ENCODE peak calls at places on chromosomes 11 and 22, in seven cellular contexts. W, L, P, A, Z, B and G are unnamed samples.

GRCh38 chr11:126537492-126537891 is 182.0 kb downstream of the ST3GAL4 start:
- DNase-seq in W (no peak), L (no peak), P (no peak), A (no peak), Z (no peak), B (no peak), G (no peak)

GRCh38 chr11:60363542-60364525 is 14.5 kb upstream of the MS4A7 start:
- DNase-seq in W (no peak), L (peak), P (peak), A (peak), Z (peak), B (no peak), G (peak)

GRCh38 chr22:22210375-22210774 is 34.2 kb upstream of the VPREB1 start:
- DNase-seq in W (no peak), L (peak), P (peak), A (peak), Z (peak), B (no peak), G (no peak)

GRCh38 chr22:25334091-25334490 is 114.7 kb downstream of the CRYBB2 start:
- DNase-seq in W (no peak), L (peak), P (peak), A (no peak), Z (no peak), B (no peak), G (peak)

GRCh38 chr11:64856382-64857227 is 12.2 kb upstream of the CDC42BPG start:
- DNase-seq in W (no peak), L (no peak), P (peak), A (peak), Z (no peak), B (no peak), G (no peak)

GRCh38 chr11:76161261-76161961 is 44.9 kb downstream of the WNT11 start:
- DNase-seq in W (no peak), L (no peak), P (no peak), A (no peak), Z (no peak), B (peak), G (no peak)

GRCh38 chr11:11578542-11578941 is 43.3 kb downstream of the GALNT18 start:
- DNase-seq in W (no peak), L (no peak), P (no peak), A (no peak), Z (no peak), B (no peak), G (no peak)

GRCh38 chr11:129798212-129798611 is 17.4 kb upstream of the TMEM45B start:
- DNase-seq in W (no peak), L (no peak), P (no peak), A (no peak), Z (no peak), B (no peak), G (no peak)

GRCh38 chr11:36672815-36673450 is 74.9 kb upstream of the RAG2 start:
- DNase-seq in W (peak), L (no peak), P (no peak), A (peak), Z (no peak), B (no peak), G (peak)

GRCh38 chr11:17347676-17348075 is 3.9 kb upstream of the NCR3LG1 start:
- DNase-seq in W (no peak), L (no peak), P (no peak), A (no peak), Z (no peak), B (no peak), G (no peak)

GRCh38 chr11:87281496-87281895 is 243.8 kb downstream of the TMEM135 start:
- DNase-seq in W (peak), L (no peak), P (no peak), A (no peak), Z (no peak), B (no peak), G (no peak)

GRCh38 chr11:35013514-35014191 is 97.2 kb downstream of the PDHX start:
- DNase-seq in W (no peak), L (no peak), P (peak), A (no peak), Z (no peak), B (no peak), G (no peak)

GRCh38 chr11:34033399-34033798 is 18.1 kb upstream of the CAPRIN1 start:
- DNase-seq in W (no peak), L (no peak), P (no peak), A (no peak), Z (no peak), B (no peak), G (no peak)

GRCh38 chr11:112177610-112178009 is 2.3 kb downstream of the BCO2 start:
- DNase-seq in W (no peak), L (no peak), P (no peak), A (no peak), Z (no peak), B (no peak), G (no peak)

GRCh38 chr11:120034176-120034575 is 103.7 kb downstream of the TRIM29 start:
- DNase-seq in W (no peak), L (no peak), P (no peak), A (no peak), Z (no peak), B (no peak), G (peak)

GRCh38 chr22:39522567-39523300 is 2.4 kb downstream of the ATF4 start:
- DNase-seq in W (peak), L (no peak), P (no peak), A (no peak), Z (no peak), B (peak), G (peak)

GRCh38 chr11:126646701-126647209 is 291.3 kb downstream of the ST3GAL4 start:
- DNase-seq in W (peak), L (no peak), P (no peak), A (peak), Z (no peak), B (no peak), G (no peak)

GRCh38 chr11:94757037-94757681 is 11.0 kb upstream of the AMOTL1 start:
- DNase-seq in W (no peak), L (no peak), P (no peak), A (no peak), Z (no peak), B (no peak), G (no peak)

GRCh38 chr22:38751422-38752346 is 4.1 kb downstream of the SUN2 start:
- DNase-seq in W (no peak), L (no peak), P (peak), A (peak), Z (peak), B (peak), G (no peak)

GRCh38 chr22:29344137-29344536 is 28.6 kb upstream of the RASL10A start:
- DNase-seq in W (peak), L (no peak), P (no peak), A (peak), Z (no peak), B (no peak), G (peak)

GRCh38 chr11:25242928-25243327 is 746.1 kb downstream of the LUZP2 start:
- DNase-seq in W (no peak), L (no peak), P (no peak), A (no peak), Z (no peak), B (no peak), G (no peak)

GRCh38 chr11:66142370-66143263 is 72.5 kb downstream of the PACS1 start:
- DNase-seq in W (no peak), L (no peak), P (no peak), A (peak), Z (no peak), B (no peak), G (peak)

GRCh38 chr22:37485006-37485713 is 1.0 kb downstream of the MFNG start:
- DNase-seq in W (no peak), L (peak), P (peak), A (no peak), Z (peak), B (peak), G (no peak)

GRCh38 chr11:64372021-64372420 is 13.1 kb downstream of the RPS6KA4 start:
- DNase-seq in W (no peak), L (no peak), P (no peak), A (no peak), Z (no peak), B (no peak), G (no peak)